ENCODE peak calls at places on chromosome 6, in six cellular contexts. One of them, this sample, is unnamed.
A peak's percentile ranks its signal among the peaks of the same experiment; 100 is the strongest.

GRCh38 chr6:166926748-166927147 is 29.6 kb downstream of the RNASET2 start:
- DNase-seq in Peyer's patch: no peak
- DNase-seq in fibroblast of pulmonary artery: no peak
- DNase-seq in A549: no peak
- DNase-seq in colonic mucosa: no peak
- DNase-seq in GM20000: no peak
- DNase-seq in this sample: no peak

GRCh38 chr6:113690255-113690956 is 166.7 kb upstream of the MARCKS start:
- DNase-seq in Peyer's patch: no peak
- DNase-seq in fibroblast of pulmonary artery: peak; percentile 90
- DNase-seq in A549: peak; percentile 26
- DNase-seq in colonic mucosa: no peak
- DNase-seq in GM20000: peak; percentile 25
- DNase-seq in this sample: peak; percentile 22

GRCh38 chr6:391559-392440 is at the start of gene IRF4:
- DNase-seq in Peyer's patch: no peak
- DNase-seq in fibroblast of pulmonary artery: no peak
- DNase-seq in A549: no peak
- DNase-seq in colonic mucosa: peak; percentile 36
- DNase-seq in GM20000: peak; percentile 97
- DNase-seq in this sample: peak; percentile 75

GRCh38 chr6:85470023-85470410 is 20.1 kb downstream of the NT5E start:
- DNase-seq in Peyer's patch: no peak
- DNase-seq in fibroblast of pulmonary artery: no peak
- DNase-seq in A549: no peak
- DNase-seq in colonic mucosa: no peak
- DNase-seq in GM20000: no peak
- DNase-seq in this sample: no peak

GRCh38 chr6:117483645-117484016 is 1.2 kb downstream of the DCBLD1 start:
- DNase-seq in Peyer's patch: no peak
- DNase-seq in fibroblast of pulmonary artery: peak; percentile 46
- DNase-seq in A549: no peak
- DNase-seq in colonic mucosa: no peak
- DNase-seq in GM20000: peak; percentile 68
- DNase-seq in this sample: peak; percentile 18

GRCh38 chr6:141988954-141989705 is 143.6 kb upstream of the GJE1 start:
- DNase-seq in Peyer's patch: no peak
- DNase-seq in fibroblast of pulmonary artery: peak; percentile 84
- DNase-seq in A549: peak; percentile 20
- DNase-seq in colonic mucosa: no peak
- DNase-seq in GM20000: peak; percentile 25
- DNase-seq in this sample: peak; percentile 40

GRCh38 chr6:154249499-154250298 is 106.9 kb downstream of the IPCEF1 start:
- DNase-seq in Peyer's patch: no peak
- DNase-seq in fibroblast of pulmonary artery: no peak
- DNase-seq in A549: no peak
- DNase-seq in colonic mucosa: no peak
- DNase-seq in GM20000: peak; percentile 61
- DNase-seq in this sample: peak; percentile 52

GRCh38 chr6:152129606-152130249 is 322.2 kb downstream of the ESR1 start:
- DNase-seq in Peyer's patch: no peak
- DNase-seq in fibroblast of pulmonary artery: peak; percentile 72
- DNase-seq in A549: no peak
- DNase-seq in colonic mucosa: no peak
- DNase-seq in GM20000: no peak
- DNase-seq in this sample: no peak

GRCh38 chr6:144064831-144065668 is 30.3 kb downstream of the SF3B5 start:
- DNase-seq in Peyer's patch: peak; percentile 70
- DNase-seq in fibroblast of pulmonary artery: no peak
- DNase-seq in A549: no peak
- DNase-seq in colonic mucosa: peak; percentile 76
- DNase-seq in GM20000: peak; percentile 36
- DNase-seq in this sample: peak; percentile 35

GRCh38 chr6:66153247-66153646 is 446.2 kb upstream of the EYS start:
- DNase-seq in Peyer's patch: no peak
- DNase-seq in fibroblast of pulmonary artery: no peak
- DNase-seq in A549: no peak
- DNase-seq in colonic mucosa: no peak
- DNase-seq in GM20000: no peak
- DNase-seq in this sample: no peak

GRCh38 chr6:159594750-159595117 is 98.3 kb downstream of the SOD2 start:
- DNase-seq in Peyer's patch: no peak
- DNase-seq in fibroblast of pulmonary artery: peak; percentile 62
- DNase-seq in A549: peak; percentile 9
- DNase-seq in colonic mucosa: no peak
- DNase-seq in GM20000: no peak
- DNase-seq in this sample: no peak

GRCh38 chr6:148514091-148514850 is 171.6 kb downstream of the SASH1 start:
- DNase-seq in Peyer's patch: no peak
- DNase-seq in fibroblast of pulmonary artery: no peak
- DNase-seq in A549: no peak
- DNase-seq in colonic mucosa: no peak
- DNase-seq in GM20000: no peak
- DNase-seq in this sample: no peak

GRCh38 chr6:91299544-91300491 is 712.9 kb upstream of the MAP3K7 start:
- DNase-seq in Peyer's patch: no peak
- DNase-seq in fibroblast of pulmonary artery: peak; percentile 1
- DNase-seq in A549: no peak
- DNase-seq in colonic mucosa: peak; percentile 27
- DNase-seq in GM20000: no peak
- DNase-seq in this sample: no peak

GRCh38 chr6:113375950-113376846 is 480.9 kb upstream of the MARCKS start:
- DNase-seq in Peyer's patch: no peak
- DNase-seq in fibroblast of pulmonary artery: peak; percentile 80
- DNase-seq in A549: no peak
- DNase-seq in colonic mucosa: no peak
- DNase-seq in GM20000: no peak
- DNase-seq in this sample: no peak

GRCh38 chr6:80608881-80609280 is 502.4 kb downstream of the BCKDHB start:
- DNase-seq in Peyer's patch: no peak
- DNase-seq in fibroblast of pulmonary artery: peak; percentile 41
- DNase-seq in A549: no peak
- DNase-seq in colonic mucosa: no peak
- DNase-seq in GM20000: no peak
- DNase-seq in this sample: no peak

GRCh38 chr6:47294990-47295389 is 14.7 kb downstream of the TNFRSF21 start:
- DNase-seq in Peyer's patch: no peak
- DNase-seq in fibroblast of pulmonary artery: no peak
- DNase-seq in A549: no peak
- DNase-seq in colonic mucosa: no peak
- DNase-seq in GM20000: no peak
- DNase-seq in this sample: no peak

GRCh38 chr6:22451960-22452359 is 117.4 kb upstream of the HDGFL1 start:
- DNase-seq in Peyer's patch: no peak
- DNase-seq in fibroblast of pulmonary artery: no peak
- DNase-seq in A549: no peak
- DNase-seq in colonic mucosa: no peak
- DNase-seq in GM20000: no peak
- DNase-seq in this sample: no peak

GRCh38 chr6:18179770-18180393 is 24.7 kb downstream of the KDM1B start:
- DNase-seq in Peyer's patch: no peak
- DNase-seq in fibroblast of pulmonary artery: no peak
- DNase-seq in A549: no peak
- DNase-seq in colonic mucosa: peak; percentile 50
- DNase-seq in GM20000: no peak
- DNase-seq in this sample: no peak

GRCh38 chr6:72950114-72950860 is 275.0 kb downstream of the KHDC1L start:
- DNase-seq in Peyer's patch: no peak
- DNase-seq in fibroblast of pulmonary artery: peak; percentile 85
- DNase-seq in A549: peak; percentile 31
- DNase-seq in colonic mucosa: no peak
- DNase-seq in GM20000: no peak
- DNase-seq in this sample: no peak

GRCh38 chr6:17730078-17730704 is 23.5 kb upstream of the NUP153 start:
- DNase-seq in Peyer's patch: no peak
- DNase-seq in fibroblast of pulmonary artery: no peak
- DNase-seq in A549: no peak
- DNase-seq in colonic mucosa: no peak
- DNase-seq in GM20000: no peak
- DNase-seq in this sample: no peak

GRCh38 chr6:7058250-7058923 is 49.4 kb upstream of the RREB1 start:
- DNase-seq in Peyer's patch: no peak
- DNase-seq in fibroblast of pulmonary artery: peak; percentile 94
- DNase-seq in A549: peak; percentile 56
- DNase-seq in colonic mucosa: peak; percentile 85
- DNase-seq in GM20000: no peak
- DNase-seq in this sample: peak; percentile 62

GRCh38 chr6:38078671-38079070 is 259.1 kb downstream of the ZFAND3 start:
- DNase-seq in Peyer's patch: no peak
- DNase-seq in fibroblast of pulmonary artery: no peak
- DNase-seq in A549: no peak
- DNase-seq in colonic mucosa: no peak
- DNase-seq in GM20000: no peak
- DNase-seq in this sample: no peak

GRCh38 chr6:46452312-46452917 is 38.8 kb downstream of the RCAN2 start:
- DNase-seq in Peyer's patch: no peak
- DNase-seq in fibroblast of pulmonary artery: no peak
- DNase-seq in A549: no peak
- DNase-seq in colonic mucosa: no peak
- DNase-seq in GM20000: no peak
- DNase-seq in this sample: no peak

GRCh38 chr6:158769228-158769627 is 49.9 kb downstream of the EZR start:
- DNase-seq in Peyer's patch: no peak
- DNase-seq in fibroblast of pulmonary artery: no peak
- DNase-seq in A549: no peak
- DNase-seq in colonic mucosa: no peak
- DNase-seq in GM20000: no peak
- DNase-seq in this sample: no peak

GRCh38 chr6:42179956-42180335 is 6.8 kb downstream of the GUCA1A start:
- DNase-seq in Peyer's patch: no peak
- DNase-seq in fibroblast of pulmonary artery: no peak
- DNase-seq in A549: no peak
- DNase-seq in colonic mucosa: no peak
- DNase-seq in GM20000: no peak
- DNase-seq in this sample: peak; percentile 61

GRCh38 chr6:6026513-6027205 is 19.9 kb upstream of the NRN1 start:
- DNase-seq in Peyer's patch: no peak
- DNase-seq in fibroblast of pulmonary artery: no peak
- DNase-seq in A549: no peak
- DNase-seq in colonic mucosa: no peak
- DNase-seq in GM20000: no peak
- DNase-seq in this sample: no peak

GRCh38 chr6:8102122-8102958 is at the start of gene EEF1E1:
- DNase-seq in Peyer's patch: peak; percentile 97
- DNase-seq in fibroblast of pulmonary artery: peak; percentile 94
- DNase-seq in A549: peak; percentile 89
- DNase-seq in colonic mucosa: peak; percentile 99
- DNase-seq in GM20000: peak; percentile 93
- DNase-seq in this sample: peak; percentile 99

GRCh38 chr6:10373642-10374359 is 41.1 kb downstream of the TFAP2A start:
- DNase-seq in Peyer's patch: no peak
- DNase-seq in fibroblast of pulmonary artery: no peak
- DNase-seq in A549: peak; percentile 21
- DNase-seq in colonic mucosa: no peak
- DNase-seq in GM20000: no peak
- DNase-seq in this sample: no peak

GRCh38 chr6:108746411-108746810 is 101.8 kb upstream of the ARMC2 start:
- DNase-seq in Peyer's patch: peak; percentile 66
- DNase-seq in fibroblast of pulmonary artery: no peak
- DNase-seq in A549: no peak
- DNase-seq in colonic mucosa: no peak
- DNase-seq in GM20000: no peak
- DNase-seq in this sample: no peak

GRCh38 chr6:129251669-129252376 is 368.9 kb downstream of the LAMA2 start:
- DNase-seq in Peyer's patch: no peak
- DNase-seq in fibroblast of pulmonary artery: peak; percentile 87
- DNase-seq in A549: peak; percentile 8
- DNase-seq in colonic mucosa: peak; percentile 89
- DNase-seq in GM20000: peak; percentile 34
- DNase-seq in this sample: peak; percentile 75

GRCh38 chr6:143634486-143634885 is 43.3 kb upstream of the PHACTR2 start:
- DNase-seq in Peyer's patch: no peak
- DNase-seq in fibroblast of pulmonary artery: no peak
- DNase-seq in A549: no peak
- DNase-seq in colonic mucosa: no peak
- DNase-seq in GM20000: no peak
- DNase-seq in this sample: no peak

GRCh38 chr6:140478631-140479030 is 1104.2 kb upstream of the CITED2 start:
- DNase-seq in Peyer's patch: no peak
- DNase-seq in fibroblast of pulmonary artery: no peak
- DNase-seq in A549: no peak
- DNase-seq in colonic mucosa: no peak
- DNase-seq in GM20000: no peak
- DNase-seq in this sample: no peak

GRCh38 chr6:140486468-140487361 is 1112.3 kb upstream of the CITED2 start:
- DNase-seq in Peyer's patch: no peak
- DNase-seq in fibroblast of pulmonary artery: peak; percentile 15
- DNase-seq in A549: no peak
- DNase-seq in colonic mucosa: no peak
- DNase-seq in GM20000: no peak
- DNase-seq in this sample: no peak

GRCh38 chr6:140485740-140486467 is 1111.5 kb upstream of the CITED2 start:
- DNase-seq in Peyer's patch: no peak
- DNase-seq in fibroblast of pulmonary artery: peak; percentile 90
- DNase-seq in A549: peak; percentile 23
- DNase-seq in colonic mucosa: no peak
- DNase-seq in GM20000: no peak
- DNase-seq in this sample: peak; percentile 29

GRCh38 chr6:140475086-140475485 is 1100.6 kb upstream of the CITED2 start:
- DNase-seq in Peyer's patch: no peak
- DNase-seq in fibroblast of pulmonary artery: no peak
- DNase-seq in A549: no peak
- DNase-seq in colonic mucosa: no peak
- DNase-seq in GM20000: no peak
- DNase-seq in this sample: no peak

GRCh38 chr6:140480852-140481251 is 1106.4 kb upstream of the CITED2 start:
- DNase-seq in Peyer's patch: no peak
- DNase-seq in fibroblast of pulmonary artery: peak; percentile 61
- DNase-seq in A549: no peak
- DNase-seq in colonic mucosa: no peak
- DNase-seq in GM20000: no peak
- DNase-seq in this sample: no peak
- TF ChIP-seq CTCF in Peyer's patch: no peak
- TF ChIP-seq CTCF in fibroblast of pulmonary artery: no peak
- TF ChIP-seq CTCF in A549: no peak
- TF ChIP-seq CTCF in colonic mucosa: no peak
- TF ChIP-seq CTCF in GM20000: no peak
- TF ChIP-seq CTCF in this sample: no peak

GRCh38 chr6:116100419-116101297 is at the start of gene NT5DC1:
- DNase-seq in Peyer's patch: peak; percentile 94
- DNase-seq in fibroblast of pulmonary artery: peak; percentile 71
- DNase-seq in A549: peak; percentile 78
- DNase-seq in colonic mucosa: peak; percentile 90
- DNase-seq in GM20000: peak; percentile 94
- DNase-seq in this sample: peak; percentile 88
- TF ChIP-seq CTCF in Peyer's patch: no peak
- TF ChIP-seq CTCF in fibroblast of pulmonary artery: no peak
- TF ChIP-seq CTCF in A549: no peak
- TF ChIP-seq CTCF in colonic mucosa: peak; percentile 27
- TF ChIP-seq CTCF in GM20000: peak; percentile 0
- TF ChIP-seq CTCF in this sample: peak; percentile 36

GRCh38 chr6:55175778-55176084 is 1.4 kb downstream of the HCRTR2 start:
- DNase-seq in Peyer's patch: no peak
- DNase-seq in fibroblast of pulmonary artery: no peak
- DNase-seq in A549: no peak
- DNase-seq in colonic mucosa: no peak
- DNase-seq in GM20000: no peak
- DNase-seq in this sample: no peak
- TF ChIP-seq CTCF in Peyer's patch: no peak
- TF ChIP-seq CTCF in fibroblast of pulmonary artery: no peak
- TF ChIP-seq CTCF in A549: no peak
- TF ChIP-seq CTCF in colonic mucosa: no peak
- TF ChIP-seq CTCF in GM20000: no peak
- TF ChIP-seq CTCF in this sample: no peak

GRCh38 chr6:139436521-139437348 is 62.3 kb upstream of the CITED2 start:
- DNase-seq in Peyer's patch: no peak
- DNase-seq in fibroblast of pulmonary artery: no peak
- DNase-seq in A549: no peak
- DNase-seq in colonic mucosa: no peak
- DNase-seq in GM20000: no peak
- DNase-seq in this sample: no peak
- TF ChIP-seq CTCF in Peyer's patch: no peak
- TF ChIP-seq CTCF in fibroblast of pulmonary artery: no peak
- TF ChIP-seq CTCF in A549: no peak
- TF ChIP-seq CTCF in colonic mucosa: no peak
- TF ChIP-seq CTCF in GM20000: no peak
- TF ChIP-seq CTCF in this sample: no peak

This sample was measured in activated CD8-positive, alpha-beta T cell treated with anti-CD3 and anti-CD28 coated beads for 36 hours.